ENCODE peak calls at places on chromosomes 16 and 17, in nine cellular contexts. G is body of pancreas, X is Caco-2, B is A549, H is lung, U is cardiac fibroblast, P is psoas muscle, O is glutamatergic neuron, V is prostate gland. M is an unnamed sample.

GRCh38 chr17:56699186-56699895 is 105.8 kb downstream of the NOG start:
- DNase-seq in X (peak), G (peak), P (peak), U (peak), O (no peak), V (peak), B (peak), H (peak), M (peak)

GRCh38 chr16:30353438-30354129 is 1.5 kb downstream of the CD2BP2 start:
- DNase-seq in V (no peak), H (no peak), U (no peak), X (no peak), G (no peak), P (peak), O (no peak), B (no peak), M (no peak)

GRCh38 chr17:38740806-38741205 is 7.3 kb downstream of the PCGF2 start:
- DNase-seq in P (peak), B (no peak), O (no peak), X (no peak), U (peak), G (no peak), V (no peak), H (no peak), M (no peak)

GRCh38 chr16:85138825-85139627 is 26.8 kb upstream of the CIBAR2 start:
- DNase-seq in P (no peak), B (no peak), X (no peak), U (no peak), V (no peak), H (no peak), O (no peak), G (peak), M (no peak)

GRCh38 chr17:2705888-2706795 is 5.4 kb downstream of the CLUH start:
- DNase-seq in U (no peak), G (no peak), H (no peak), O (no peak), V (no peak), P (peak), X (no peak), B (no peak), M (no peak)

GRCh38 chr16:77435240-77435819 is 496 bp upstream of the ADAMTS18 start:
- DNase-seq in H (no peak), X (no peak), U (no peak), G (no peak), P (no peak), B (no peak), O (no peak), V (peak), M (peak)

GRCh38 chr17:40348136-40348504 is 16.4 kb downstream of the GJD3 start:
- DNase-seq in P (no peak), U (no peak), G (no peak), X (no peak), O (no peak), B (no peak), V (no peak), H (no peak), M (no peak)

GRCh38 chr16:4293822-4294457 is 21.1 kb upstream of the TFAP4 start:
- DNase-seq in O (peak), U (peak), G (peak), H (peak), V (peak), P (peak), B (peak), X (no peak), M (peak)

GRCh38 chr16:82311528-82311927 is 141.5 kb upstream of the MPHOSPH6 start:
- DNase-seq in U (no peak), B (no peak), H (no peak), P (no peak), X (no peak), V (no peak), O (no peak), G (no peak), M (no peak)

GRCh38 chr16:89318430-89318758 is 100.9 kb downstream of the ZNF778 start:
- DNase-seq in O (no peak), H (no peak), P (no peak), G (no peak), V (no peak), X (no peak), B (no peak), U (no peak), M (no peak)

GRCh38 chr16:78866556-78866955 is 734.0 kb downstream of the MAF start:
- DNase-seq in B (no peak), O (no peak), U (no peak), G (no peak), P (no peak), X (no peak), V (peak), H (no peak), M (no peak)

GRCh38 chr17:17433260-17433659 is 43.5 kb upstream of the MED9 start:
- DNase-seq in P (no peak), G (no peak), H (peak), B (no peak), O (no peak), V (no peak), U (peak), X (no peak), M (no peak)

GRCh38 chr16:55899857-55900256 is 24.7 kb upstream of the CES5A start:
- DNase-seq in V (no peak), H (no peak), U (no peak), P (no peak), X (no peak), G (no peak), O (no peak), B (no peak), M (no peak)

GRCh38 chr17:13704333-13704732 is 102.6 kb upstream of the HS3ST3A1 start:
- DNase-seq in H (no peak), P (no peak), B (no peak), G (no peak), U (no peak), X (no peak), V (no peak), O (no peak), M (no peak)

GRCh38 chr17:6084226-6085161 is 14.3 kb downstream of the WSCD1 start:
- DNase-seq in P (peak), G (no peak), X (no peak), U (no peak), V (no peak), H (no peak), O (no peak), B (no peak), M (no peak)

GRCh38 chr17:58279016-58279671 is 1.6 kb downstream of the MPO start:
- DNase-seq in V (no peak), P (peak), B (no peak), O (no peak), X (no peak), U (peak), H (peak), G (peak), M (no peak)

GRCh38 chr16:82050909-82051357 is 15.9 kb downstream of the HSD17B2 start:
- DNase-seq in H (no peak), B (no peak), O (no peak), G (no peak), P (no peak), X (no peak), V (no peak), U (no peak), M (no peak)

GRCh38 chr16:84785843-84786538 is 33.8 kb upstream of the CRISPLD2 start:
- DNase-seq in B (no peak), P (no peak), U (peak), X (no peak), V (no peak), G (peak), O (no peak), H (peak), M (no peak)

GRCh38 chr17:82244413-82245140 is 15.7 kb downstream of the SLC16A3 start:
- DNase-seq in G (no peak), X (no peak), V (no peak), U (peak), H (no peak), P (peak), O (no peak), B (peak), M (no peak)

GRCh38 chr17:77214743-77215142 is 74.0 kb downstream of the SEC14L1 start:
- DNase-seq in H (peak), O (peak), B (peak), V (no peak), G (no peak), U (peak), P (peak), X (peak), M (peak)

GRCh38 chr17:48577330-48577945 is 712 bp downstream of the HOXB4 start:
- DNase-seq in O (no peak), U (no peak), P (no peak), H (no peak), V (no peak), B (no peak), X (peak), G (no peak), M (no peak)

GRCh38 chr17:29102741-29103181 is 59.8 kb downstream of the PIPOX start:
- DNase-seq in V (no peak), U (no peak), P (peak), X (no peak), O (no peak), B (no peak), H (no peak), G (peak), M (no peak)

GRCh38 chr16:64276646-64277045 is 845.2 kb downstream of the CDH11 start:
- DNase-seq in O (no peak), X (no peak), U (no peak), H (no peak), P (no peak), B (no peak), V (no peak), G (no peak), M (no peak)

GRCh38 chr16:7615565-7615964 is 282.9 kb downstream of the RBFOX1 start:
- DNase-seq in V (no peak), U (no peak), X (no peak), O (no peak), H (no peak), P (no peak), G (no peak), B (no peak), M (no peak)

GRCh38 chr16:55482056-55482455 is 3.1 kb downstream of the MMP2 start:
- DNase-seq in H (no peak), P (no peak), G (no peak), V (no peak), U (peak), B (no peak), X (no peak), O (no peak), M (no peak)

GRCh38 chr17:42527932-42528331 is 8.1 kb upstream of the NAGLU start:
- DNase-seq in B (no peak), O (no peak), H (no peak), X (no peak), P (peak), G (no peak), V (no peak), U (no peak), M (no peak)

GRCh38 chr17:42535400-42536047 is 517 bp upstream of the NAGLU start:
- DNase-seq in O (no peak), U (no peak), V (no peak), H (no peak), X (no peak), P (peak), B (no peak), G (no peak), M (no peak)

GRCh38 chr17:42530952-42531454 is 5.0 kb upstream of the NAGLU start:
- DNase-seq in P (peak), X (peak), B (no peak), H (no peak), O (no peak), U (no peak), G (peak), V (no peak), M (no peak)

GRCh38 chr17:42529054-42529453 is 7.0 kb upstream of the NAGLU start:
- DNase-seq in P (peak), V (no peak), G (no peak), O (no peak), X (no peak), B (no peak), U (no peak), H (no peak), M (no peak)

DNA sequence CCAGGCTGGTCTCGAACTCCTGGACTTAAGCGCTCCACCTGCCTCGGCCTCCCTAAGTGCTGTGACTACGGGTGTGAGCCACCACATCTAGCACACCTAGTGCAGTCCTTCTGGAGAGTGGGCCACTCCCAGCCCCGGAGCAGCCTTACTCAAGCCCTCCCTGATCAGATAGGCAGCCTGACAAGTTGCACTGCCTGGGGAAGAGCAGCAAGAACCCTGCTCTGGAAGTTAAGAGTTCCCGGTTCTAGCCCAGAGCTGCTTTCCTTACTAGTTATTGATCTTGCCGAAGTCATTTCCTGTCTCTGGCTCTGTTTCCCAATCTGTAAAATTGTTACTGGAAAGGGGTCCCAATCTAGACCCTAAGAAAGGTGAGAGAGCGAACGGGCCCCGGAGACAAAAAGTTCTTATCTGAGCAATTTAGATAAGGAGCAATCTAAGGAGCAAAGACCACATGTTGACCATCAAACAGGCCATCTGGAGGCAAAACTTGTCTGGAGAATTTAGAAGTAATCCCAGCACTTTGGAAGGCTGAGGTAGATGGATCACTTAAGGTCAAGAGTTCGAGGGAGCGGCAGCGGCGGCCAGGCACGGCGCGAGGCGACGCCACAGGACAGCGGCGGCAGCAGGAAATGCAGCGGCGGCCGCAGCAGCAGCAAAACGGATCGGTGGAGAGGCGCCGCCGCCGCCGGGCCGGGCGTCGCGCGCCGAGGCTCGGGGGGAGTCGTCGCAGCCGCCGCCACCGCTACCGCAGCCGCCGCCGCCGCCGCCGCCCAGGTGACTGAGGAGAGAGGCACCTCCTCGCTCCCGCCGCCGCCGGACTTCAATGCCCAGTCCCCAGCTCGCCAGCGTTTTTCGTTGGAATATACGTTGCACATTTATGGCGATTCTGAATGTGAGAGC is 4.3 kb upstream of the NAGLU start:
- DNase-seq in B (peak), X (peak), U (peak), G (peak), H (peak), P (peak), O (peak), V (no peak), M (peak)
- TF ChIP-seq CTCF in B (peak), X (peak), U (peak), G (peak), H (peak), P (peak), O (peak), V (peak), M (peak)

DNA sequence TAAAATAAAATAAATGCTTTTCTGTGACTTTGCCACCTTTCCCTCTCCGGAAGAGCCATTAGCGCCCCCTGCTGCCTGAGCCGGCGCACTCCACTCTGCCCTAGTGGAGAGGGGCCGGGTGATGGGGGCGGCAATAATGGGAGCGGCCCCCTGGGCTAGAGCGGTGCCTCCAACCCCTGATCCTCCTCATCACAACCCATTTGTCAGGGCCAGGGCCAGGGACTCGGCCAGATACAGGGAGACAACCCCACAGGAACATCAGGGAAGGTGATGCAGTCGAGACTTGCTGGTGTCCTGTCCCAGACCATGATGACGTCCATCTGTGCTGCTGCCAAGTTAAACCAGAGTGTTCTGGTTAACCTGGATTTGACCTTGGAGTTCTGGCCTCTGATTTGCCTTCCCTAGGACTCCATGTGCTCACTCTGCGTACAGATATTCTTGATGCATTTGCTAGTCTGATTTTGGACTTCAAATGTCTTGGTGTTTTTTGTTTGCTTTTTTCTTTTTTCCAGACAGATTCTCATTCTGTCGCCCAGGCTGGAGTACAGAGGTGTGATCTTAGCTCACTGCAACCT is 46.1 kb upstream of the BPTF start:
- DNase-seq in P (peak), X (no peak), U (peak), G (peak), V (peak), O (peak), B (peak), H (peak), M (peak)
- TF ChIP-seq CTCF in P (no peak), X (peak), U (peak), G (peak), V (no peak), O (peak), B (peak), H (no peak), M (peak)

GRCh38 chr16:18936727-18937340 is 10.6 kb upstream of the SMG1 start:
- DNase-seq in V (no peak), G (no peak), O (no peak), B (no peak), H (no peak), X (no peak), U (no peak), P (no peak), M (no peak)

GRCh38 chr16:18938986-18939385 is 12.8 kb upstream of the SMG1 start:
- DNase-seq in V (no peak), G (no peak), X (no peak), U (no peak), B (no peak), H (no peak), P (no peak), O (no peak), M (no peak)

GRCh38 chr16:18941471-18941870 is 15.3 kb upstream of the SMG1 start:
- DNase-seq in B (no peak), X (no peak), P (no peak), V (no peak), O (no peak), U (no peak), H (no peak), G (no peak), M (no peak)

GRCh38 chr16:18933501-18933900 is 7.3 kb upstream of the SMG1 start:
- DNase-seq in B (no peak), O (no peak), X (no peak), H (no peak), G (no peak), P (no peak), U (no peak), V (no peak), M (no peak)

GRCh38 chr16:18937390-18937789 is 11.2 kb upstream of the SMG1 start:
- DNase-seq in G (no peak), U (no peak), V (no peak), X (no peak), P (no peak), H (no peak), O (no peak), B (no peak), M (no peak)
- TF ChIP-seq CTCF in G (no peak), U (no peak), V (no peak), X (no peak), P (no peak), H (no peak), O (no peak), B (no peak), M (no peak)

GRCh38 chr16:86207350-86207749 is 303.0 kb upstream of the FOXF1 start:
- DNase-seq in B (no peak), G (no peak), H (no peak), U (no peak), X (no peak), O (no peak), V (no peak), P (no peak), M (no peak)
- TF ChIP-seq CTCF in B (no peak), G (no peak), H (no peak), U (no peak), X (no peak), O (no peak), V (no peak), P (no peak), M (no peak)

GRCh38 chr16:57209780-57210179 is 23.7 kb downstream of the RSPRY1 start:
- DNase-seq in O (no peak), H (no peak), U (no peak), V (no peak), B (no peak), P (no peak), G (no peak), X (no peak), M (no peak)

GRCh38 chr16:57208926-57209325 is 22.8 kb downstream of the RSPRY1 start:
- DNase-seq in B (no peak), P (no peak), V (no peak), G (no peak), O (no peak), H (no peak), X (no peak), U (no peak), M (no peak)

GRCh38 chr16:57202095-57202886 is 16.2 kb downstream of the RSPRY1 start:
- DNase-seq in X (no peak), B (no peak), G (no peak), O (no peak), H (no peak), P (no peak), V (no peak), U (no peak), M (no peak)

GRCh38 chr16:57203451-57203850 is 17.3 kb downstream of the RSPRY1 start:
- DNase-seq in V (no peak), X (no peak), P (no peak), O (no peak), B (no peak), U (no peak), G (no peak), H (no peak), M (no peak)

GRCh38 chr16:57204675-57205074 is 18.5 kb downstream of the RSPRY1 start:
- DNase-seq in P (no peak), H (no peak), O (no peak), V (no peak), X (no peak), G (no peak), U (no peak), B (no peak), M (peak)
- TF ChIP-seq CTCF in P (no peak), H (no peak), O (peak), V (no peak), X (no peak), G (no peak), U (peak), B (no peak), M (peak)

DNA sequence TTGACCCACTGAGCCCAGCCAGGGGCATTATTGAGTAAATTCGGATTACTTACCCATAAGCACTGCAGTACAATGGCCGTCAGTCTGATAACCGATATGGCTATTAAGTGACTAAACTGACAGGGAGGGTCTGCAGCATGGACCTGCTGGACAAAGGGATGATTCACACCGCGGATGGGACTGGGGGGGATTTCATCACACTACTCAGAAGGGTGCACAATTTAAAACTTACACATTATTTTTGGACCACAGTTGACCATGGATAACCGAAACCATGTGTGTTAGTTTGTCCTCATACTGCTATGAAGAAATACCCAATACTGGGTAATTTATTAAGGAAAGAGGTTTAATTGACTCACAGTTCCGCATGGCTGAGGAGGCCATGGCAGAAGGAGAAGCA is 106.5 kb downstream of the ABCC6 start:
- DNase-seq in B (no peak), H (no peak), O (no peak), X (no peak), V (no peak), G (no peak), U (no peak), P (no peak), M (no peak)
- TF ChIP-seq CTCF in B (no peak), H (no peak), O (no peak), X (no peak), V (no peak), G (no peak), U (no peak), P (no peak), M (no peak)

GRCh38 chr16:51636913-51637743 is 486.1 kb upstream of the SALL1 start:
- DNase-seq in O (no peak), P (no peak), X (no peak), G (no peak), V (no peak), U (peak), H (no peak), B (no peak), M (no peak)
- TF ChIP-seq CTCF in O (no peak), P (no peak), X (no peak), G (no peak), V (no peak), U (no peak), H (no peak), B (no peak), M (no peak)

M was measured in endothelial cell.